ENCODE peak calls at places on chromosomes 6 and 20, in four cellular contexts. L is K562, Y is HCT116, I is HepG2. P is an unnamed sample. For H3K4me1, the result is how much of the 10 kb centered on the place peaks cover.

GRCh38 chr6:26215200-26216014 is 128.2 kb downstream of the HFE start:
- DNase-seq in L (no peak), Y (no peak), I (peak), P (no peak)

GRCh38 chr6:30357678-30358339 is 12.9 kb downstream of the RPP21 start:
- DNase-seq in L (peak), Y (peak), I (peak), P (peak)

GRCh38 chr20:14009206-14009605 is 13.9 kb downstream of the MACROD2 start:
- DNase-seq in L (no peak), Y (no peak), I (no peak), P (no peak)

GRCh38 chr6:108874470-108875160 is 26.4 kb downstream of the ARMC2 start:
- DNase-seq in L (no peak), Y (no peak), I (no peak), P (no peak)

GRCh38 chr6:2021713-2022125 is 223.7 kb downstream of the GMDS start:
- DNase-seq in L (no peak), Y (no peak), I (no peak), P (no peak)

GRCh38 chr6:70110128-70111022 is 192.5 kb downstream of the COL9A1 start:
- DNase-seq in L (no peak), Y (no peak), I (no peak), P (no peak)

GRCh38 chr6:98827295-98828159 is 6.8 kb upstream of the POU3F2 start:
- DNase-seq in L (no peak), Y (no peak), I (no peak), P (no peak)

GRCh38 chr6:26552640-26553189 is 14.5 kb downstream of the HMGN4 start:
- DNase-seq in L (no peak), Y (no peak), I (no peak), P (no peak)

GRCh38 chr6:88760091-88760490 is 203.3 kb downstream of the RNGTT start:
- DNase-seq in L (no peak), Y (no peak), I (no peak), P (no peak)

GRCh38 chr6:81865712-81866111 is 113.2 kb upstream of the TENT5A start:
- DNase-seq in L (no peak), Y (no peak), I (peak), P (no peak)

GRCh38 chr6:71400852-71401251 is 112.2 kb downstream of the OGFRL1 start:
- DNase-seq in L (no peak), Y (no peak), I (no peak), P (no peak)

GRCh38 chr6:28587011-28587745 is 61.5 kb downstream of the GPX5 start:
- DNase-seq in L (no peak), Y (no peak), I (peak), P (no peak)

GRCh38 chr6:33752139-33753015 is 5.7 kb upstream of the IP6K3 start:
- DNase-seq in L (no peak), Y (no peak), I (no peak), P (no peak)

DNA sequence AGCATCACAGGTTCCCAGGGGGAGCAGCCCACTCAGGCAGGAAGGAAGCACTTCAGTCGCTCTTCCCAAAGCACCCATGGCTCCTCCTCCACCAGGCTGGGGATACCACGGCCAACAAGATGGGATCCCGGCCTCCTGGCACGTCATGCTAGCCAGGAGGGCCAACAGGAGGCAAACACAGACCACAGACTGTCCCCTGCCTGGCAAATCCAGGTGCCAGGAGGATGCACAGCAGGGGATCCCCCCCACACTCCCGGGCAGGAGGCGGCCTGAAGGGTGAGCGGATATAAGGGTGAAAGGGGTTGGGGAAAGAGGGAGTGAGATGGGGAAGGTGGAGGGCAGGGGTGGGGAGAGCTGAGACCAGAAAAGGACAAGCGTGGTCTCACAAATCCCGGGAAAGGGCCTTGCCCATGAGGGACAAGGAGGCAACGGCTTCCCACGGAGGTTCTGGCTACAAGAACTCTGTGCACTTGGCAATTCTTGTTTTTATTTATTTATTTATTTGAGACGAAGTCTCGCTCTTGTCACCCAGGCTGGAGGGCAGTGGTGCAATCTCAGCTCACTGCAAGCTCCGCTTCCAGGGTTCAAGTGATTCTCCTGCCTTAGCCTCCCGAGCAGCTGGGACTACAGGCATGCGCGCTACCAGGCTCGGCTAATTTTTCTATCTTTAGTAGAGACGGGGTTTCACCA is 7.2 kb downstream of the PXDC1 start:
- DNase-seq in L (no peak), Y (no peak), I (no peak), P (no peak)
- H3K4me1 ChIP-seq in L (under half), Y (under half), I (half or more), P (half or more)

DNA sequence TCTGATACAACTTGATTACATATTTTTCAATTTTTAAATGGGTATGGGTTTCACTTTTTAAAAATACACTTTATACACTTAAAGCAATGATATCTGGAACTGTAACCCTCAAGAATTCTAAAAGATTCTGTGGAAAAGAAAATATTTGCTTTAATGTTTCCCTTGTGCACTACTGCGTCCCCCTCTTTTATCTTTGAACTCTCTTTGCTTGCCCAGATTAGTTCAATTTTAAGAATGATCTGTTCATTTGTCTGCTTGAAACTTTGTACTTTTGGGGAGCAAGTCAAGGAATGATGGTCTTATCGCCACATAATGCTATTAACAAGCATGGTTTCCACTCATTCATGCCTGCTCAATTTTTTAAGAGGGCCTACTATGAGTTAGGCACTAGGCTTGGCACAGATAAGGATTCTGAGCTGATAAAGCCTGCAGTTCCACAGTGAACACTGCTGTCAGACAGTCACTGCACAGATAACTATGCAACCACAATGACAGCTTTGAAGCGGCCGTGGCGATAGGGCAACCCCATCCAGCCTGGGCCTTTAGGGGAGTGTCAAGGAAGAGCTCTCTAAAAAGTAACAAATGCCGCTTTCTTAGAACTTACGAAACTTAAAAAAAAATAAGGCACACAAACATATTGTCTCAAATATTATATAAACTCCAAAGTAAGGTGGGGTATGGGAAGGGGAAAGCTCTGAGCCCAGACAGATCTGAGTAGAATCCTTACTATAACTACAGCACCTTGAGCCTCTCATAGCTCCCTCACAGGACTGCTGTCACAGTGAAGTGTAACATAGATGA is 29.7 kb downstream of the FYN start:
- DNase-seq in L (peak), Y (no peak), I (peak), P (no peak)
- TF ChIP-seq TCF7L2 in L (no peak), Y (no peak), I (no peak), P (no peak)

GRCh38 chr20:10595230-10595629 is 78.6 kb downstream of the JAG1 start:
- DNase-seq in L (no peak), Y (no peak), I (no peak), P (no peak)
- H3K4me1 ChIP-seq in L (under half), Y (half or more), I (half or more), P (under half)

GRCh38 chr6:169800116-169800667 is 48.8 kb downstream of the ERMARD start:
- DNase-seq in L (no peak), Y (no peak), I (peak), P (no peak)

GRCh38 chr6:169803291-169803811 is 51.9 kb downstream of the ERMARD start:
- DNase-seq in L (no peak), Y (no peak), I (no peak), P (no peak)

GRCh38 chr6:169800668-169801395 is 49.4 kb downstream of the ERMARD start:
- DNase-seq in L (no peak), Y (peak), I (peak), P (peak)

GRCh38 chr6:169802790-169803189 is 51.4 kb downstream of the ERMARD start:
- DNase-seq in L (no peak), Y (no peak), I (no peak), P (no peak)

GRCh38 chr6:169801396-169802160 is 50.2 kb downstream of the ERMARD start:
- DNase-seq in L (no peak), Y (no peak), I (no peak), P (no peak)
- TF ChIP-seq TCF7L2 in L (no peak), Y (no peak), I (no peak), P (no peak)

GRCh38 chr6:63943826-63944225 is 308.2 kb downstream of the PHF3 start:
- DNase-seq in L (no peak), Y (no peak), I (no peak), P (no peak)

GRCh38 chr6:63936399-63936798 is 300.8 kb downstream of the PHF3 start:
- DNase-seq in L (no peak), Y (no peak), I (peak), P (no peak)

GRCh38 chr6:63941747-63942470 is 306.3 kb downstream of the PHF3 start:
- DNase-seq in L (no peak), Y (no peak), I (peak), P (no peak)
- H3K4me1 ChIP-seq in L (under half), Y (under half), I (under half), P (under half)